ENCODE peak calls at places on chromosome 2, in four cellular contexts. One of them, this sample, is unnamed.
A peak's percentile ranks its signal among the peaks of the same experiment; 100 is the strongest.

GRCh38 chr2:75787532-75788132 is 76.9 kb upstream of the GCFC2 start:
- DNase-seq in HepG2: peak; percentile 44
- DNase-seq in GM12878: no peak
- DNase-seq in K562: peak; percentile 19
- DNase-seq in this sample: no peak

GRCh38 chr2:195317533-195317932 is 339.5 kb upstream of the SLC39A10 start:
- DNase-seq in GM12878: no peak
- DNase-seq in K562: no peak
- DNase-seq in HepG2: no peak
- DNase-seq in this sample: no peak

GRCh38 chr2:47076586-47077441 is 78.3 kb downstream of the STPG4 start:
- DNase-seq in GM12878: no peak
- DNase-seq in HepG2: peak; percentile 100
- DNase-seq in K562: no peak
- DNase-seq in this sample: no peak

GRCh38 chr2:45698538-45698937 is 47.1 kb downstream of the PRKCE start:
- DNase-seq in HepG2: no peak
- DNase-seq in K562: no peak
- DNase-seq in GM12878: no peak
- DNase-seq in this sample: no peak

GRCh38 chr2:3656762-3657691 is 973 bp upstream of the ALLC start:
- DNase-seq in GM12878: no peak
- DNase-seq in K562: no peak
- DNase-seq in HepG2: peak; percentile 92
- DNase-seq in this sample: no peak

GRCh38 chr2:236499691-236500573 is 69.7 kb upstream of the ACKR3 start:
- DNase-seq in K562: no peak
- DNase-seq in HepG2: no peak
- DNase-seq in GM12878: no peak
- DNase-seq in this sample: no peak

GRCh38 chr2:204170419-204170818 is 233.9 kb downstream of the ICOS start:
- DNase-seq in HepG2: no peak
- DNase-seq in GM12878: no peak
- DNase-seq in K562: no peak
- DNase-seq in this sample: no peak

GRCh38 chr2:212013656-212014055 is 524.9 kb downstream of the ERBB4 start:
- DNase-seq in GM12878: no peak
- DNase-seq in K562: no peak
- DNase-seq in HepG2: no peak
- DNase-seq in this sample: no peak

GRCh38 chr2:151878655-151879563 is 50.7 kb upstream of the ARL5A start:
- DNase-seq in GM12878: no peak
- DNase-seq in HepG2: peak; percentile 83
- DNase-seq in K562: no peak
- DNase-seq in this sample: no peak

GRCh38 chr2:58967736-58968135 is 726.6 kb upstream of the FANCL start:
- DNase-seq in K562: no peak
- DNase-seq in HepG2: no peak
- DNase-seq in GM12878: no peak
- DNase-seq in this sample: no peak

GRCh38 chr2:233480490-233481202 is 85.9 kb downstream of the USP40 start:
- DNase-seq in GM12878: no peak
- DNase-seq in HepG2: peak; percentile 18
- DNase-seq in K562: no peak
- DNase-seq in this sample: no peak

GRCh38 chr2:12884713-12885282 is 168.1 kb downstream of the TRIB2 start:
- DNase-seq in HepG2: no peak
- DNase-seq in GM12878: no peak
- DNase-seq in K562: no peak
- DNase-seq in this sample: no peak

DNA sequence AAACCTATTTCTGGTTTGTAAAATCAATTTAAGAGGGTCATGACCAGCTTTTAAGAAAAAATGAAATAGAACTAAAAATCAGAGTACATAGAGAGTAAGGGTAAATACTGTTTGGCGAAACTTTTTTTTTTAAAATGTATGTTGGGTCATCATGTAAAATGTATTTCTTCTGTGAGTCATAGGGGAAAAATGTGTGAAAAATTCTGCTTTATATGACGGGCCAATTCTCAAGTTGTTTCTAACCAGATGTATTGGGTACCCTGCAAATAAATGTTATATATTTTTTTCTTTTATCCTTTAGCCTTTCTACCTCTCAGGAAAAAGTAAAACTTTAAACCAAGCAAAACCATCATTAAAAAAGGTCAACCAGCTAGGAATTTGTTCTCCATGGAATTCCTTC is 13.9 kb downstream of the AFTPH start:
- DNase-seq in GM12878: no peak
- DNase-seq in K562: no peak
- DNase-seq in HepG2: no peak
- DNase-seq in this sample: no peak
- TF ChIP-seq CBX5 in GM12878: no peak
- TF ChIP-seq CBX5 in K562: no peak
- TF ChIP-seq CBX5 in HepG2: no peak
- TF ChIP-seq CBX5 in this sample: no peak

GRCh38 chr2:136129601-136130000 is 11.7 kb upstream of the CXCR4 start:
- DNase-seq in GM12878: no peak
- DNase-seq in K562: no peak
- DNase-seq in HepG2: no peak
- DNase-seq in this sample: no peak
- TF ChIP-seq CBX5 in GM12878: no peak
- TF ChIP-seq CBX5 in K562: no peak
- TF ChIP-seq CBX5 in HepG2: no peak
- TF ChIP-seq CBX5 in this sample: no peak

GRCh38 chr2:120885749-120886148 is 150.1 kb downstream of the GLI2 start:
- DNase-seq in GM12878: no peak
- DNase-seq in HepG2: no peak
- DNase-seq in K562: no peak
- DNase-seq in this sample: no peak
- TF ChIP-seq CBX5 in GM12878: no peak
- TF ChIP-seq CBX5 in HepG2: no peak
- TF ChIP-seq CBX5 in K562: no peak
- TF ChIP-seq CBX5 in this sample: no peak

GRCh38 chr2:239727776-239728600 is 297.2 kb downstream of the NDUFA10 start:
- DNase-seq in HepG2: no peak
- DNase-seq in K562: no peak
- DNase-seq in GM12878: no peak
- DNase-seq in this sample: no peak
- TF ChIP-seq CBX5 in HepG2: no peak
- TF ChIP-seq CBX5 in K562: no peak
- TF ChIP-seq CBX5 in GM12878: no peak
- TF ChIP-seq CBX5 in this sample: no peak

DNA sequence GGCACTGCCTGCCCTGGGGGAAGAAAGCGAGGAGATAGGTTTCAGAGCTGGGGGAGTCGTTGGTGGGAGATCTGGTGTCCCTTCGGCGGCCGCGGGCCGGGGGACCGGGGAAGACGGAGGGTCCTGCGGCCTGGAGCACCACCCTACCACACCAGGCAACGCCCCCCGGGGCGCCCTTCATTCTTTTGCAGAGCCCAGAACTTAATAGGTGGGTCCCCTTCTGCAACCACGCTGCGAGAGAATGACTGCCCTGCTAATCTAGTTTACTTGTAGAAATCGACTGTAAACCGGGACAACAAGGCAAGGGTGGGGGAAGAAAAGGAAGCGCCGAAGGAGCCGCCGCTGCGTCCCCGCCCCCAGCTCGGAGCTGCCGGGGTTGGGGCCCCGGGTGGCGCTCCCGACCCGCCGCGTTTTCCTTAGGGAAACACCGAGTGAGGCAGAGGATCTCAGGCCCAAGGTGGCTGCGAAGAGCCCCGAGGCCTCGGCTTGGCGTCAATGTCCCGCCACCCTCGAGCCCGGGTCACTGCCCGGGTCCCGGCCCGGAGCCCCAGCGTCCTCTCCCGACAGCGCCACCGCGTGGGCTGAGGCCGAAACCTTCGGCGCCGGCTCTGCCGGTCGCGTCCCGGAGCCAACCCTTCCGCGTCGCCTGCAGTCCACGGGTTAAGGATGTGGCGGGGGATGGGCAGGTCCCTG is 5.4 kb upstream of the SATB2 start:
- DNase-seq in GM12878: no peak
- DNase-seq in HepG2: no peak
- DNase-seq in K562: no peak
- DNase-seq in this sample: peak; percentile 91
- TF ChIP-seq CBX5 in GM12878: no peak
- TF ChIP-seq CBX5 in HepG2: peak; percentile 84
- TF ChIP-seq CBX5 in K562: no peak
- TF ChIP-seq CBX5 in this sample: no peak

DNA sequence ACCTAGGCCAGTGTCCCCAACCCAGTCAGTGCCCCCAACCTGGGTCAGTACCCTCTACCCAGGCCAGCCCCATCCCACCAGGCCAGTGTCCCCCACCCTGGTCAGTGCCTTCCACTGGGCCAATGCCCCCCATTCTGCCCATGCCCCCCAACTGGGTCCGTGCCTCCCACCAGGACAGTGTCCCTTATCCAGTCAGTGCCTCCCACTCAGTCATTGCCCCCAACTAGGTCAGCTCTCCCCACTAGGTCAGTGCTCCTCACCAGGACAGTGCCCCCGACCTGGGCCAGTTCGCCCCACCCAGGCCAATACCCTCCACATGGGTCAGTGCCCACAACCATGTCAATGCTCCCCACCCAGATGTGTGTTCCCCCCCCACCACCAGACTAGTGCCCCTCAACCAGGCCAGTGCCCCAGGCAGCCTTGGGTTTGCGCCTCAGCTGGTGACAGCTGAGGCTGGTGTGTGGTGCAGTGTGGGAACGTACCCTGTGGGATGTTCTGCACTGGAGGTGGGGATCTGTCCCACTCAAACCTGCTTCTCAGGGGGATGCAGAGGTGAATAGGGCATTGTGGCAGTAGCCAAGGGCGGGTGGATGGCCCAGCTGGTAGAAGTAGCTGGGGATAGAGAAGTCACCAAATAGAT is 168.7 kb downstream of the SH3RF3 start:
- DNase-seq in HepG2: no peak
- DNase-seq in K562: no peak
- DNase-seq in GM12878: no peak
- DNase-seq in this sample: no peak
- TF ChIP-seq CBX5 in HepG2: no peak
- TF ChIP-seq CBX5 in K562: no peak
- TF ChIP-seq CBX5 in GM12878: no peak
- TF ChIP-seq CBX5 in this sample: no peak

This sample was measured in H1.